ENCODE peak calls at places on chromosomes 13 and 19, in seven cellular contexts. One of them, this sample, is unnamed.

GRCh38 chr13:100089633-100090032 is 740 bp downstream of the PCCA start:
- DNase-seq in HFF-Myc: no peak
- DNase-seq in NCI-H2171 treated with DMSO at 0.1 percent for 48 hours: peak; percentile 36
- DNase-seq in heart left ventricle: no peak
- DNase-seq in body of pancreas: peak; percentile 31
- DNase-seq in HuH-7: no peak
- DNase-seq in IMR-90: peak; percentile 34
- DNase-seq in this sample: no peak

GRCh38 chr19:41218615-41219507 is at the start of gene AXL:
- DNase-seq in HFF-Myc: peak; percentile 59
- DNase-seq in NCI-H2171 treated with DMSO at 0.1 percent for 48 hours: no peak
- DNase-seq in heart left ventricle: peak; percentile 86
- DNase-seq in body of pancreas: peak; percentile 62
- DNase-seq in HuH-7: no peak
- DNase-seq in IMR-90: peak; percentile 86
- DNase-seq in this sample: peak; percentile 34

GRCh38 chr13:112652512-112653458 is 37.1 kb upstream of the ATP11A start:
- DNase-seq in HFF-Myc: no peak
- DNase-seq in NCI-H2171 treated with DMSO at 0.1 percent for 48 hours: no peak
- DNase-seq in heart left ventricle: no peak
- DNase-seq in body of pancreas: no peak
- DNase-seq in HuH-7: no peak
- DNase-seq in IMR-90: no peak
- DNase-seq in this sample: no peak

GRCh38 chr13:43026262-43026661 is 2.9 kb downstream of the DNAJC15 start:
- DNase-seq in HFF-Myc: no peak
- DNase-seq in NCI-H2171 treated with DMSO at 0.1 percent for 48 hours: no peak
- DNase-seq in heart left ventricle: no peak
- DNase-seq in body of pancreas: no peak
- DNase-seq in HuH-7: no peak
- DNase-seq in IMR-90: no peak
- DNase-seq in this sample: no peak

GRCh38 chr19:28884786-28885476 is 328.0 kb downstream of the UQCRFS1 start:
- DNase-seq in HFF-Myc: no peak
- DNase-seq in NCI-H2171 treated with DMSO at 0.1 percent for 48 hours: no peak
- DNase-seq in heart left ventricle: no peak
- DNase-seq in body of pancreas: no peak
- DNase-seq in HuH-7: no peak
- DNase-seq in IMR-90: no peak
- DNase-seq in this sample: no peak

GRCh38 chr13:98965325-98965724 is 12.5 kb downstream of the DOCK9 start:
- DNase-seq in HFF-Myc: no peak
- DNase-seq in NCI-H2171 treated with DMSO at 0.1 percent for 48 hours: peak; percentile 7
- DNase-seq in heart left ventricle: no peak
- DNase-seq in body of pancreas: no peak
- DNase-seq in HuH-7: no peak
- DNase-seq in IMR-90: no peak
- DNase-seq in this sample: no peak

GRCh38 chr13:30002577-30002976 is 152.2 kb upstream of the UBL3 start:
- DNase-seq in HFF-Myc: no peak
- DNase-seq in NCI-H2171 treated with DMSO at 0.1 percent for 48 hours: no peak
- DNase-seq in heart left ventricle: no peak
- DNase-seq in body of pancreas: no peak
- DNase-seq in HuH-7: no peak
- DNase-seq in IMR-90: peak; percentile 85
- DNase-seq in this sample: no peak

GRCh38 chr19:2888739-2889224 is 11.9 kb upstream of the ZNF57 start:
- DNase-seq in HFF-Myc: no peak
- DNase-seq in NCI-H2171 treated with DMSO at 0.1 percent for 48 hours: no peak
- DNase-seq in heart left ventricle: no peak
- DNase-seq in body of pancreas: peak; percentile 51
- DNase-seq in HuH-7: no peak
- DNase-seq in IMR-90: no peak
- DNase-seq in this sample: no peak

GRCh38 chr13:112574476-112575294 is 13.3 kb downstream of the TUBGCP3 start:
- DNase-seq in HFF-Myc: no peak
- DNase-seq in NCI-H2171 treated with DMSO at 0.1 percent for 48 hours: no peak
- DNase-seq in heart left ventricle: no peak
- DNase-seq in body of pancreas: no peak
- DNase-seq in HuH-7: no peak
- DNase-seq in IMR-90: peak; percentile 26
- DNase-seq in this sample: no peak

GRCh38 chr13:76338003-76338402 is 548.2 kb downstream of the KCTD12 start:
- DNase-seq in HFF-Myc: no peak
- DNase-seq in NCI-H2171 treated with DMSO at 0.1 percent for 48 hours: no peak
- DNase-seq in heart left ventricle: no peak
- DNase-seq in body of pancreas: no peak
- DNase-seq in HuH-7: no peak
- DNase-seq in IMR-90: no peak
- DNase-seq in this sample: no peak

GRCh38 chr13:23673354-23673753 is 103.1 kb downstream of the TNFRSF19 start:
- DNase-seq in HFF-Myc: peak; percentile 47
- DNase-seq in NCI-H2171 treated with DMSO at 0.1 percent for 48 hours: no peak
- DNase-seq in heart left ventricle: no peak
- DNase-seq in body of pancreas: peak; percentile 24
- DNase-seq in HuH-7: no peak
- DNase-seq in IMR-90: peak; percentile 99
- DNase-seq in this sample: no peak

GRCh38 chr19:13012690-13013608 is 17.7 kb downstream of the NFIX start:
- DNase-seq in HFF-Myc: no peak
- DNase-seq in NCI-H2171 treated with DMSO at 0.1 percent for 48 hours: no peak
- DNase-seq in heart left ventricle: no peak
- DNase-seq in body of pancreas: no peak
- DNase-seq in HuH-7: no peak
- DNase-seq in IMR-90: peak; percentile 63
- DNase-seq in this sample: peak; percentile 43

GRCh38 chr13:113962386-113962785 is 11.5 kb downstream of the C13orf46 start:
- DNase-seq in HFF-Myc: no peak
- DNase-seq in NCI-H2171 treated with DMSO at 0.1 percent for 48 hours: no peak
- DNase-seq in heart left ventricle: no peak
- DNase-seq in body of pancreas: no peak
- DNase-seq in HuH-7: no peak
- DNase-seq in IMR-90: no peak
- DNase-seq in this sample: no peak

GRCh38 chr19:37551123-37551993 is 43.2 kb downstream of the ZNF571 start:
- DNase-seq in HFF-Myc: no peak
- DNase-seq in NCI-H2171 treated with DMSO at 0.1 percent for 48 hours: peak; percentile 85
- DNase-seq in heart left ventricle: peak; percentile 78
- DNase-seq in body of pancreas: no peak
- DNase-seq in HuH-7: peak; percentile 75
- DNase-seq in IMR-90: peak; percentile 44
- DNase-seq in this sample: no peak

GRCh38 chr13:95307507-95307906 is 6.3 kb upstream of the ABCC4 start:
- DNase-seq in HFF-Myc: no peak
- DNase-seq in NCI-H2171 treated with DMSO at 0.1 percent for 48 hours: no peak
- DNase-seq in heart left ventricle: no peak
- DNase-seq in body of pancreas: no peak
- DNase-seq in HuH-7: no peak
- DNase-seq in IMR-90: no peak
- DNase-seq in this sample: no peak

GRCh38 chr13:102907016-102907756 is 61.4 kb downstream of the ERCC5 start:
- DNase-seq in HFF-Myc: no peak
- DNase-seq in NCI-H2171 treated with DMSO at 0.1 percent for 48 hours: no peak
- DNase-seq in heart left ventricle: no peak
- DNase-seq in body of pancreas: no peak
- DNase-seq in HuH-7: no peak
- DNase-seq in IMR-90: no peak
- DNase-seq in this sample: no peak

GRCh38 chr13:92158335-92158734 is 759.9 kb downstream of the GPC5 start:
- DNase-seq in HFF-Myc: no peak
- DNase-seq in NCI-H2171 treated with DMSO at 0.1 percent for 48 hours: no peak
- DNase-seq in heart left ventricle: no peak
- DNase-seq in body of pancreas: no peak
- DNase-seq in HuH-7: no peak
- DNase-seq in IMR-90: peak; percentile 31
- DNase-seq in this sample: no peak

GRCh38 chr19:15252398-15253018 is 20.3 kb upstream of the EPHX3 start:
- DNase-seq in HFF-Myc: no peak
- DNase-seq in NCI-H2171 treated with DMSO at 0.1 percent for 48 hours: peak; percentile 54
- DNase-seq in heart left ventricle: no peak
- DNase-seq in body of pancreas: no peak
- DNase-seq in HuH-7: peak; percentile 52
- DNase-seq in IMR-90: peak; percentile 45
- DNase-seq in this sample: no peak

GRCh38 chr19:35828694-35829301 is 16.2 kb upstream of the PRODH2 start:
- DNase-seq in HFF-Myc: peak; percentile 54
- DNase-seq in NCI-H2171 treated with DMSO at 0.1 percent for 48 hours: no peak
- DNase-seq in heart left ventricle: peak; percentile 80
- DNase-seq in body of pancreas: peak; percentile 39
- DNase-seq in HuH-7: peak; percentile 84
- DNase-seq in IMR-90: peak; percentile 67
- DNase-seq in this sample: no peak

GRCh38 chr13:110639935-110640334 is 24.6 kb downstream of the NAXD start:
- DNase-seq in HFF-Myc: no peak
- DNase-seq in NCI-H2171 treated with DMSO at 0.1 percent for 48 hours: no peak
- DNase-seq in heart left ventricle: no peak
- DNase-seq in body of pancreas: no peak
- DNase-seq in HuH-7: no peak
- DNase-seq in IMR-90: no peak
- DNase-seq in this sample: no peak

GRCh38 chr13:51967482-51968446 is 43.5 kb downstream of the ATP7B start:
- DNase-seq in HFF-Myc: no peak
- DNase-seq in NCI-H2171 treated with DMSO at 0.1 percent for 48 hours: no peak
- DNase-seq in heart left ventricle: no peak
- DNase-seq in body of pancreas: no peak
- DNase-seq in HuH-7: no peak
- DNase-seq in IMR-90: no peak
- DNase-seq in this sample: no peak